ENCODE peak calls at places on chromosomes 16 and 17, in five cellular contexts. H is skeletal muscle cell, J is globus pallidus, D is IMR-90, X is T follicular helper cell. Y is an unnamed sample.

GRCh38 chr17:57518587-57519118 is 226.4 kb downstream of the CCDC182 start:
- DNase-seq in H (no peak), D (no peak), X (no peak), J (no peak), Y (no peak)

GRCh38 chr16:84144301-84144858 is 597 bp downstream of the HSDL1 start:
- DNase-seq in X (peak), J (peak), H (no peak), D (peak), Y (peak)

GRCh38 chr17:75854111-75854748 is 905 bp downstream of the WBP2 start:
- DNase-seq in H (no peak), J (peak), D (peak), X (no peak), Y (peak)

GRCh38 chr16:84949776-84950436 is 61.4 kb downstream of the ZDHHC7 start:
- DNase-seq in D (no peak), H (no peak), X (no peak), J (no peak), Y (no peak)

GRCh38 chr16:4081577-4082021 is 34.6 kb downstream of the ADCY9 start:
- DNase-seq in X (peak), J (no peak), H (no peak), D (peak), Y (no peak)

GRCh38 chr16:23597003-23597756 is 1.1 kb upstream of the NDUFAB1 start:
- DNase-seq in X (no peak), H (no peak), D (no peak), J (peak), Y (peak)

GRCh38 chr17:74779948-74780400 is 3.8 kb upstream of the NAT9 start:
- DNase-seq in X (peak), D (no peak), H (no peak), J (peak), Y (no peak)

GRCh38 chr17:9472094-9472493 is 103.5 kb downstream of the STX8 start:
- DNase-seq in D (peak), X (no peak), J (no peak), H (no peak), Y (no peak)

GRCh38 chr17:40612510-40613244 is 34.9 kb downstream of the SMARCE1 start:
- DNase-seq in H (no peak), D (no peak), J (no peak), X (peak), Y (no peak)

GRCh38 chr17:19900809-19901208 is 33.1 kb upstream of the ULK2 start:
- DNase-seq in J (no peak), H (no peak), X (no peak), D (no peak), Y (no peak)

GRCh38 chr17:74776044-74776962 is at the start of gene NAT9:
- DNase-seq in J (peak), D (peak), H (peak), X (peak), Y (peak)

GRCh38 chr16:87380875-87381274 is 2.7 kb downstream of the FBXO31 start:
- DNase-seq in D (peak), J (no peak), X (no peak), H (no peak), Y (peak)

GRCh38 chr16:85239239-85239638 is 127.0 kb upstream of the CIBAR2 start:
- DNase-seq in D (no peak), H (no peak), J (no peak), X (no peak), Y (no peak)

GRCh38 chr17:38885728-38886642 is 16.1 kb downstream of the LASP1 start:
- DNase-seq in J (peak), X (no peak), H (no peak), D (peak), Y (no peak)

GRCh38 chr16:23504453-23505179 is 5.7 kb downstream of the GGA2 start:
- DNase-seq in J (no peak), X (peak), D (peak), H (peak), Y (peak)

GRCh38 chr17:48601528-48602430 is 3.0 kb downstream of the HOXB6 start:
- DNase-seq in H (no peak), D (no peak), X (no peak), J (no peak), Y (no peak)

GRCh38 chr16:68563631-68564366 is 24.7 kb downstream of the ZFP90 start:
- DNase-seq in D (no peak), H (no peak), X (no peak), J (no peak), Y (no peak)

GRCh38 chr16:81995651-81996050 is 15.6 kb downstream of the SDR42E1 start:
- DNase-seq in J (no peak), X (no peak), H (no peak), D (peak), Y (peak)

GRCh38 chr17:77842148-77842905 is 116.2 kb upstream of the TNRC6C start:
- DNase-seq in J (no peak), H (no peak), D (peak), X (no peak), Y (peak)

GRCh38 chr17:82231562-82232321 is 2.9 kb downstream of the SLC16A3 start:
- DNase-seq in D (peak), X (no peak), J (no peak), H (no peak), Y (peak)

GRCh38 chr17:44807817-44808155 is 22.3 kb downstream of the GJC1 start:
- DNase-seq in H (no peak), J (no peak), X (no peak), D (no peak), Y (no peak)

GRCh38 chr16:3363793-3364192 is 8.1 kb downstream of the OR2C1 start:
- DNase-seq in D (no peak), X (no peak), H (no peak), J (no peak), Y (no peak)

GRCh38 chr16:83044589-83044988 is 417.8 kb downstream of the CDH13 start:
- DNase-seq in X (no peak), J (no peak), H (no peak), D (no peak), Y (no peak)

Y was measured in cardiac fibroblast.